ENCODE peak calls at places on chromosomes 12 and 14, in ten cellular contexts. C is HuH-7.5; E is cardiac fibroblast; N is NCI-H345; J is HFFc6; P is GM04503; V is transverse colon; L is stimulated activated CD4-positive, alpha-beta T cell treated with anti-CD3 and anti-CD28 coated beads, Interleukin-2, amount 100 ng/mL, for 48 hours; R is adipocyte; Z is naive B cell. D is an unnamed sample.

GRCh38 chr14:93961610-93962009 is 14.8 kb downstream of the ASB2 start:
- DNase-seq in J (no peak), P (no peak), V (no peak), L (no peak), Z (no peak), E (no peak), N (no peak), R (no peak), C (no peak), D (no peak)

GRCh38 chr12:48086327-48086726 is 19.6 kb downstream of the SENP1 start:
- DNase-seq in Z (no peak), P (no peak), L (no peak), C (no peak), V (no peak), E (no peak), N (no peak), R (no peak), J (no peak), D (no peak)

GRCh38 chr12:103012884-103013283 is 55.4 kb downstream of the ASCL1 start:
- DNase-seq in J (no peak), L (no peak), E (no peak), R (no peak), N (no peak), P (no peak), C (no peak), V (no peak), Z (no peak), D (peak)

GRCh38 chr14:48140804-48141203 is 465.4 kb upstream of the MDGA2 start:
- DNase-seq in P (no peak), E (no peak), J (no peak), R (no peak), N (no peak), L (no peak), V (no peak), C (no peak), Z (no peak), D (no peak)

GRCh38 chr12:58540480-58541299 is 379.6 kb downstream of the LRIG3 start:
- DNase-seq in E (peak), R (peak), P (peak), V (peak), J (peak), Z (no peak), L (no peak), C (peak), N (peak), D (peak)

GRCh38 chr14:72880820-72881219 is 13.1 kb downstream of the DPF3 start:
- DNase-seq in L (no peak), E (no peak), Z (no peak), P (no peak), V (no peak), R (no peak), C (no peak), J (no peak), N (no peak), D (no peak)

GRCh38 chr14:22667881-22668280 is 23.7 kb upstream of the OR6J1 start:
- DNase-seq in J (no peak), E (peak), C (no peak), R (no peak), Z (no peak), L (no peak), V (no peak), P (no peak), N (no peak), D (no peak)

GRCh38 chr12:82529096-82529495 is 157.6 kb upstream of the TMTC2 start:
- DNase-seq in Z (no peak), N (no peak), C (no peak), L (no peak), E (no peak), P (no peak), V (no peak), J (no peak), R (peak), D (no peak)

GRCh38 chr12:122421263-122421814 is 1.1 kb downstream of the CLIP1 start:
- DNase-seq in J (peak), L (no peak), N (peak), Z (peak), E (peak), P (no peak), C (no peak), V (peak), R (peak), D (no peak)

GRCh38 chr14:74888164-74889158 is 6.7 kb downstream of the DLST start:
- DNase-seq in N (no peak), E (no peak), P (no peak), Z (no peak), L (no peak), R (no peak), V (no peak), C (no peak), J (peak), D (no peak)

GRCh38 chr12:109881752-109882151 is 1.4 kb upstream of the GLTP start:
- DNase-seq in E (no peak), Z (no peak), R (no peak), P (no peak), V (no peak), N (no peak), L (no peak), J (no peak), C (no peak), D (no peak)

GRCh38 chr12:103832048-103832798 is 8.8 kb downstream of the NT5DC3 start:
- DNase-seq in R (no peak), N (no peak), P (no peak), C (no peak), L (no peak), E (no peak), V (no peak), J (no peak), Z (peak), D (no peak)

GRCh38 chr12:39296496-39296895 is 146.4 kb downstream of the KIF21A start:
- DNase-seq in Z (no peak), E (no peak), L (no peak), N (no peak), R (no peak), C (no peak), J (no peak), V (no peak), P (no peak), D (no peak)

GRCh38 chr12:63931703-63932102 is 87.2 kb downstream of the SRGAP1 start:
- DNase-seq in C (no peak), N (no peak), R (no peak), P (no peak), Z (no peak), V (no peak), L (no peak), J (no peak), E (no peak), D (no peak)

GRCh38 chr12:108399514-108399913 is 60.4 kb upstream of the CMKLR1 start:
- DNase-seq in Z (no peak), R (no peak), P (no peak), C (no peak), J (no peak), E (no peak), L (no peak), N (no peak), V (peak), D (no peak)

GRCh38 chr12:21528953-21529352 is 2.9 kb downstream of the SPX start:
- DNase-seq in R (no peak), E (peak), Z (no peak), J (no peak), L (no peak), N (no peak), C (no peak), V (no peak), P (no peak), D (no peak)

GRCh38 chr12:95443458-95443857 is 30.5 kb upstream of the METAP2 start:
- DNase-seq in Z (no peak), E (no peak), V (no peak), R (no peak), P (no peak), L (no peak), N (no peak), J (no peak), C (no peak), D (no peak)

GRCh38 chr12:85814116-85814515 is 22.1 kb downstream of the RASSF9 start:
- DNase-seq in P (no peak), R (no peak), E (no peak), V (no peak), Z (no peak), L (no peak), C (no peak), N (peak), J (no peak), D (peak)

GRCh38 chr14:95300002-95300696 is 19.6 kb downstream of the CLMN start:
- DNase-seq in R (no peak), E (no peak), Z (no peak), P (no peak), N (peak), C (no peak), V (no peak), J (no peak), L (no peak), D (no peak)

GRCh38 chr12:69655616-69656336 is 43.3 kb downstream of the BEST3 start:
- DNase-seq in R (peak), P (peak), J (peak), V (no peak), N (no peak), Z (no peak), E (peak), C (no peak), L (no peak), D (no peak)

GRCh38 chr12:121804417-121805111 is 755 bp downstream of the SETD1B start:
- DNase-seq in Z (peak), L (no peak), P (no peak), E (peak), V (no peak), N (peak), J (no peak), C (no peak), R (peak), D (no peak)

GRCh38 chr12:15863258-15863835 is 18.8 kb upstream of the STRAP start:
- DNase-seq in L (no peak), E (no peak), V (no peak), J (no peak), R (peak), Z (no peak), C (no peak), P (no peak), N (no peak), D (no peak)

GRCh38 chr12:127930122-127930521 is 336.8 kb upstream of the TMEM132C start:
- DNase-seq in R (no peak), J (no peak), V (no peak), Z (no peak), P (no peak), C (no peak), L (no peak), E (no peak), N (no peak), D (no peak)

GRCh38 chr14:38882533-38882932 is 220.5 kb downstream of the SEC23A start:
- DNase-seq in N (peak), L (no peak), V (no peak), J (no peak), P (no peak), C (no peak), E (no peak), R (no peak), Z (no peak), D (no peak)

GRCh38 chr12:68067762-68068376 is 78.6 kb downstream of the IFNG-AS1 start:
- DNase-seq in E (peak), R (peak), J (no peak), V (no peak), P (no peak), Z (no peak), N (no peak), L (no peak), C (no peak), D (no peak)

GRCh38 chr14:90193925-90194324 is 62.4 kb upstream of the PSMC1 start:
- DNase-seq in C (no peak), E (no peak), N (no peak), R (no peak), Z (no peak), P (no peak), V (no peak), J (no peak), L (peak), D (no peak)

GRCh38 chr12:59079472-59079871 is 159.2 kb upstream of the LRIG3 start:
- DNase-seq in L (no peak), R (no peak), P (no peak), Z (no peak), C (no peak), E (no peak), N (no peak), J (no peak), V (no peak), D (no peak)

GRCh38 chr12:53543539-53543938 is 36.3 kb upstream of the NPFF start:
- DNase-seq in V (peak), N (peak), J (peak), P (peak), R (peak), E (peak), Z (peak), C (peak), L (peak), D (peak)

GRCh38 chr12:115322275-115322674 is 638.3 kb upstream of the TBX3 start:
- DNase-seq in J (peak), V (no peak), P (no peak), L (no peak), E (peak), N (no peak), Z (no peak), R (peak), C (no peak), D (no peak)

GRCh38 chr12:82326905-82327503 is 31.2 kb downstream of the CCDC59 start:
- DNase-seq in V (no peak), J (peak), E (peak), L (no peak), Z (no peak), P (no peak), C (no peak), R (peak), N (peak), D (peak)

GRCh38 chr12:44774815-44775411 is 101.2 kb downstream of the NELL2 start:
- DNase-seq in V (peak), P (no peak), R (peak), L (peak), E (peak), J (no peak), C (no peak), N (no peak), Z (no peak), D (no peak)

GRCh38 chr12:130838284-130838950 is 633 bp downstream of the STX2 start:
- DNase-seq in N (peak), C (peak), V (peak), P (no peak), E (peak), R (peak), Z (peak), L (peak), J (peak), D (peak)

GRCh38 chr14:51431033-51431709 is 191.1 kb downstream of the TMX1 start:
- DNase-seq in L (no peak), J (no peak), V (no peak), R (peak), P (no peak), C (no peak), E (no peak), Z (no peak), N (no peak), D (no peak)

GRCh38 chr12:45216297-45216982 is 545 bp downstream of the ANO6 start:
- DNase-seq in Z (peak), N (peak), L (peak), R (peak), J (peak), E (peak), V (peak), P (no peak), C (peak), D (peak)

D was measured in NCI-H748 treated with DMSO at 0.1 percent for 48 hours.